ENCODE peak calls at places on chromosomes 5 and 9, in five cellular contexts. X is H1, C is HCT116, J is K562, F is HepG2. T is an unnamed sample.

GRCh38 chr5:33637011-33637410 is 196.2 kb downstream of the TARS1 start:
- DNase-seq in X (no peak), C (no peak), J (no peak), F (no peak), T (no peak)

GRCh38 chr9:124941689-124942561 is 1.0 kb upstream of the GOLGA1 start:
- DNase-seq in X (no peak), C (peak), J (no peak), F (peak), T (peak)

GRCh38 chr9:86598411-86599239 is 244.4 kb upstream of the TUT7 start:
- DNase-seq in X (no peak), C (no peak), J (no peak), F (no peak), T (no peak)

GRCh38 chr5:175219256-175219835 is 224.6 kb downstream of the DRD1 start:
- DNase-seq in X (no peak), C (no peak), J (no peak), F (no peak), T (no peak)

GRCh38 chr9:25519286-25519685 is 159.0 kb downstream of the TUSC1 start:
- DNase-seq in X (no peak), C (no peak), J (no peak), F (no peak), T (no peak)

GRCh38 chr5:56259002-56259511 is 25.9 kb upstream of the ANKRD55 start:
- DNase-seq in X (no peak), C (no peak), J (no peak), F (peak), T (no peak)

GRCh38 chr5:153159611-153160010 is 330.9 kb upstream of the GRIA1 start:
- DNase-seq in X (no peak), C (no peak), J (no peak), F (no peak), T (no peak)

GRCh38 chr9:94139672-94140417 is 55.6 kb downstream of the PTPDC1 start:
- DNase-seq in X (no peak), C (peak), J (peak), F (no peak), T (no peak)

GRCh38 chr9:14347408-14348224 is 33.7 kb upstream of the NFIB start:
- DNase-seq in X (no peak), C (no peak), J (no peak), F (no peak), T (peak)

GRCh38 chr9:136510561-136510960 is 27.7 kb upstream of the SEC16A start:
- DNase-seq in X (no peak), C (no peak), J (no peak), F (no peak), T (no peak)

GRCh38 chr9:136511144-136511669 is 28.4 kb upstream of the SEC16A start:
- DNase-seq in X (no peak), C (no peak), J (no peak), F (no peak), T (no peak)

GRCh38 chr9:136512651-136513066 is 29.8 kb upstream of the SEC16A start:
- DNase-seq in X (no peak), C (no peak), J (peak), F (no peak), T (peak)

GRCh38 chr9:136513191-136513590 is 30.4 kb upstream of the SEC16A start:
- DNase-seq in X (no peak), C (no peak), J (no peak), F (no peak), T (no peak)

GRCh38 chr9:136511670-136512592 is 29.1 kb upstream of the SEC16A start:
- DNase-seq in X (no peak), C (no peak), J (peak), F (peak), T (no peak)
- TF ChIP-seq POLR2AphosphoS5 in X (no peak), C (no peak), J (no peak), F (no peak), T (no peak)

DNA sequence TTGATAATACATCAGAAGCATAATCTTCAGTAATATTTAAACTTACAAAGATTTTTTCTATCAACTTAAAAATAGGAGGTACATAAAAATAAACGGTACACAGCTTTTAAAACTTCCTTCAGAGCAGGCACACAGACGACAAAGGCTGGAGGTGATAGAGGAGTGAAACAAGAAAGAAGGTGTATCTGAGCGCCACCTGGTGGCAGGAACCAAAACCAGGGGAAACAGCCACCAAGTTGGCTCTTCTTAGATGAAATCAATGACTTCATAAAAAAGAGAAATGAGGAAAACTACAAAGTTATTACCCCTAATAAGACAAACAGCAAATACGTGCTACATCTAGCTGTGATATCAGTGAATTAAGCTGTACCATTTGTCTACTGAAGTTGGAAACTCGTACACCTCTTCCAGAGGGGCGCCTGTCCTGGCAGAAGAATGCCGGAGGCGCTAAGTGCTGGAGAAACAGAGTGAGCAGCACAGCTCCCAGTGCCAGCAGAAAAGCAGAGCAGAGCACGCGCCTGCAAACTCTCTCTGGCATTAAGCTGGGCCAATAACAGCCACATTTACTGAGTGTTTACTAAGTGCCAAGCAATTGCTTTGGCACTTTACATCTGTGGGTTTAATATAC is 85.9 kb downstream of the SETX start:
- DNase-seq in X (peak), C (peak), J (peak), F (peak), T (peak)
- TF ChIP-seq RAD21 in X (peak), C (peak), J (peak), F (no peak), T (peak)

DNA sequence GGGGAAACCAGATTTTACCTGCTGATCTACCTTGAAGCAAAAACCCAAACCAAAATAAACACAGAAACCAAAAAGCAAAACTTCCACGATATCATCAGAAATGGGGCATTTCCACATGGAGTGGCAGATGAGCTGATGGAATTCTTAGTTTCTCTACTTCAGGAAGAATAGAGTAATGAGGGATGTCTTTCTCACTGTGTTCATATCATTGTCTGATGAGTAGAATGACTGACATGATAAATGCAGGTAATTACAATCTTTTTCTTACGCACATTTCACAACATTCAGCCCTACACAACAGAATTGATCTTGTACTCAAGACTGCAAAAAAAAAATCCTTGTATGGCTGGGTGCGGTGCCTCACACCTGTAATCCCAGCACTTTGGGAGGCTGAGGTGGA is 23.2 kb upstream of the ANKH start:
- DNase-seq in X (no peak), C (no peak), J (no peak), F (no peak), T (no peak)
- TF ChIP-seq POLR2AphosphoS5 in X (no peak), C (no peak), J (no peak), F (no peak), T (no peak)

GRCh38 chr5:179852993-179853547 is 5.5 kb downstream of the MRNIP start:
- DNase-seq in X (no peak), C (no peak), J (no peak), F (no peak), T (no peak)
- TF ChIP-seq RAD21 in X (no peak), C (no peak), J (no peak), F (no peak), T (no peak)